ENCODE peak calls at places on chromosomes 2 and 18, in six cellular contexts. E is GM12865, M is dorsolateral prefrontal cortex, X is AG04450, F is brain microvascular endothelial cell, Y is neural progenitor cell. Z is an unnamed sample.

GRCh38 chr2:55014962-55015939 is 35.0 kb downstream of the RTN4 start:
- DNase-seq in E (peak; percentile 65), M (no peak), X (peak; percentile 21), F (peak; percentile 48), Y (peak; percentile 52), Z (peak; percentile 17)

GRCh38 chr2:44807344-44808025 is 134.0 kb upstream of the SIX3 start:
- DNase-seq in F (no peak), X (no peak), M (no peak), E (no peak), Y (no peak), Z (no peak)

GRCh38 chr2:157593411-157593810 is 35.3 kb downstream of the ACVR1C start:
- DNase-seq in M (no peak), E (no peak), F (no peak), Y (no peak), X (no peak), Z (no peak)

GRCh38 chr2:105141099-105141614 is 100.4 kb upstream of the GPR45 start:
- DNase-seq in E (no peak), F (no peak), M (no peak), X (no peak), Y (no peak), Z (no peak)

GRCh38 chr2:69774984-69775982 is 33.3 kb downstream of the ANXA4 start:
- DNase-seq in X (no peak), M (no peak), Y (no peak), F (peak; percentile 51), E (no peak), Z (peak; percentile 43)

GRCh38 chr2:37583402-37583801 is 88.0 kb downstream of the CDC42EP3 start:
- DNase-seq in F (peak; percentile 68), Y (no peak), M (no peak), X (no peak), E (no peak), Z (no peak)

GRCh38 chr18:49149011-49149410 is 198.2 kb upstream of the SMAD7 start:
- DNase-seq in F (no peak), X (no peak), Y (no peak), E (no peak), M (no peak), Z (no peak)

GRCh38 chr18:59923539-59924196 is 23.9 kb downstream of the PMAIP1 start:
- DNase-seq in E (peak; percentile 87), M (no peak), Y (no peak), X (no peak), F (no peak), Z (no peak)

GRCh38 chr2:163471947-163472346 is 263.9 kb downstream of the FIGN start:
- DNase-seq in F (peak; percentile 49), M (no peak), E (no peak), Y (peak; percentile 37), X (no peak), Z (no peak)

GRCh38 chr2:37558622-37559021 is 112.8 kb downstream of the CDC42EP3 start:
- DNase-seq in F (no peak), M (no peak), X (no peak), E (peak; percentile 85), Y (no peak), Z (no peak)

GRCh38 chr2:120758181-120759048 is 22.7 kb downstream of the GLI2 start:
- DNase-seq in Y (peak; percentile 64), M (peak; percentile 68), X (peak; percentile 65), E (no peak), F (peak; percentile 63), Z (no peak)

GRCh38 chr2:203442463-203442862 is 92.6 kb downstream of the RAPH1 start:
- DNase-seq in F (no peak), M (no peak), X (no peak), E (no peak), Y (no peak), Z (no peak)

GRCh38 chr18:75129717-75130477 is 79.0 kb downstream of the PTGR3 start:
- DNase-seq in Y (no peak), M (no peak), E (no peak), X (no peak), F (no peak), Z (no peak)

GRCh38 chr2:72096181-72096580 is 51.5 kb downstream of the CYP26B1 start:
- DNase-seq in X (no peak), M (no peak), E (no peak), Y (no peak), F (no peak), Z (no peak)

GRCh38 chr2:24779121-24779520 is 14.1 kb downstream of the PTRHD1 start:
- DNase-seq in E (no peak), F (no peak), Y (no peak), M (no peak), X (no peak), Z (no peak)

GRCh38 chr2:48592067-48592466 is 25.6 kb upstream of the GTF2A1L start:
- DNase-seq in Y (no peak), F (no peak), E (no peak), M (no peak), X (no peak), Z (no peak)

GRCh38 chr2:128812183-128812940 is 493.7 kb upstream of the HS6ST1 start:
- DNase-seq in X (no peak), M (no peak), E (no peak), F (no peak), Y (no peak), Z (no peak)

GRCh38 chr2:235709124-235709813 is 215.4 kb downstream of the AGAP1 start:
- DNase-seq in M (no peak), E (no peak), Y (no peak), X (no peak), F (peak; percentile 23), Z (no peak)

GRCh38 chr2:235851841-235852527 is 316.2 kb downstream of the GBX2 start:
- DNase-seq in Y (peak; percentile 63), F (no peak), E (no peak), X (no peak), M (no peak), Z (no peak)

GRCh38 chr2:44912660-44913059 is 28.8 kb upstream of the SIX3 start:
- DNase-seq in Y (no peak), X (no peak), F (no peak), E (no peak), M (no peak), Z (no peak)

GRCh38 chr2:25528173-25528572 is 145.2 kb downstream of the DTNB start:
- DNase-seq in F (peak; percentile 42), E (no peak), Y (no peak), X (no peak), M (no peak), Z (no peak)

GRCh38 chr2:216696751-216697560 is 1.6 kb upstream of the IGFBP5 start:
- DNase-seq in Y (peak; percentile 36), M (no peak), E (no peak), F (peak; percentile 29), X (no peak), Z (no peak)

GRCh38 chr2:44275915-44276279 is 617 bp downstream of the SLC3A1 start:
- DNase-seq in E (no peak), M (no peak), X (no peak), F (no peak), Y (no peak), Z (no peak)

GRCh38 chr2:190791347-190791982 is 89.2 kb upstream of the GLS start:
- DNase-seq in M (peak; percentile 57), Y (no peak), F (peak; percentile 51), X (no peak), E (no peak), Z (no peak)

GRCh38 chr2:226796012-226796839 is 3.4 kb downstream of the IRS1 start:
- DNase-seq in Y (no peak), X (no peak), F (no peak), M (no peak), E (no peak), Z (no peak)

GRCh38 chr2:39007875-39008504 is 112.9 kb downstream of the SOS1 start:
- DNase-seq in M (no peak), Y (no peak), E (no peak), F (no peak), X (no peak), Z (no peak)

GRCh38 chr2:27772804-27773203 is 1.3 kb downstream of the MRPL33 start:
- DNase-seq in F (no peak), E (no peak), Y (no peak), X (no peak), M (no peak), Z (no peak)

DNA sequence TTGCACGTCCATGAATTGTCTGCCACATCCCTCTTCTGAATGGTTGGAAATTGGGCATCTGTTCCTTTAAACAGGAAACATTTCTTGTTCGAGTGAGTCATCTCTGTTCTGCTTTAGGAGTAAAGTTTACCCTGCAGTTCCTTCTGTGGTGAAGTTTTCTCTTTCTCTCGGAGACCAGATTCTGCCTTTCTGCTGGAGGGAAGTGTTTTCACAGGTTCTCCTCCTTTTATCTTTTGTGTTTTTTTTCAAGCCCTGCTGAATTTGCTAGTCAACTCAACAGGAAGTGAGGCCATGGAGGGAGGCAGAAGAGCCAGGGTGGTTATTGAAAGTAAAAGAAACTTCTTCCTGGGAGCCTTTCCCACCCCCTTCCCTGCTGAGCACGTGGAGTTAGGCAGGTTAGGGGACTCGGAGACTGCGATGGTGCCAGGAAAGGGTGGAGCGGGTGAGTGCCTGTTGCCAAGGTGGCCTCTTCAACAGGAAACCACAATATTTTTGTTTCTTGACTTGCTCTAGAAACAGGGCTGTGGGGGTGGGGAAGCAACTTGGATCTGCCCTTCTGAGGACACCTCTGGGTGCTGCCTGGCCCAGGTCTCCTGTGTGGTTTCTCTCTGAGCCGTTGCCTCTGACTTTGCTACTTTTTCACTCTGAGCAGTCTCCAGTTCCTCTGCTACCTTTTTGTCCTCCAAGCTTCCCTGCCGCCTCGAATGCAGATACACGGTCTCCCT is 2.2 kb upstream of the CASP8 start:
- DNase-seq in Y (no peak), X (no peak), F (peak; percentile 86), M (no peak), E (peak; percentile 96), Z (peak; percentile 60)
- TF ChIP-seq CTCF in Y (no peak), X (peak; percentile 31), F (peak; percentile 33), M (no peak), E (no peak), Z (peak; percentile 22)

DNA sequence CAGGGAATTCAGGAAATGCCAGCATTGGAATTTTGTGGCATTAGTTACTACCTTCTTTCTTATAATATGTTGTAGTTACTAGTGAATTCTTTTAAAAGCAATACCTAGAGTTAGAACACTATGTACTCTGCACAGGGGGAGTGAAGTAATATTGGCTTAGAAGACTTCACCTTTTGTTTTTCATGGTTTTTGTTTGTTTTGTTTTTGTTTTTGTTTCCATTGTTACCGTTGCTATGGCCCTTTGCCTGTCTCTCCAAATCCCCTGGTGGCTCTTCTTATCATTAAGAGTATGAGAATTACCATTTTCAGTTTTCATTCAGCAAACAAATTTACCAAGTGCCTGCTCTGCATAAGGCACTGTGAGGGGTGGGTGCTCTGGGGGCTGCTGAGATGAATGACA is 160.1 kb downstream of the HAUS1 start:
- DNase-seq in Y (peak; percentile 43), M (no peak), X (no peak), E (peak; percentile 53), F (no peak), Z (peak; percentile 12)
- TF ChIP-seq CTCF in Y (no peak), M (no peak), X (no peak), E (no peak), F (no peak), Z (no peak)

DNA sequence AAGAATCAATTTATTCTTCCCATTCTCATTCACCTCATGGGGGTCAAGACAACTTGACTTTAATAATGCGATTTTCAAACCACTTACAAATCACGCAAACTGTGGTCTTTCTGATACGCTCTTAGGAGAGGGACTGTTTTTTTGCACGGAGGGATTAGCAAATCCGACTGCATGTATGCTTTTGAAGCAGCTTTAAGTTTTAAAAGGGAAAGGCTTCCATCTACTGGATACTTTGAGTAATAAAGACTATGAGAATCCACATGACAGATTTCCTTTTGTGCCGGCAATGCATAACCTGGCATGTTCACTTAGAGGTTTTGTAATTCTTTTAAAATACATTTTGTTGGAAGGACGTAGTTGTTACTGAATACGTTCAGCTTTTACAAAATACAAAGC is 322.9 kb upstream of the KCNJ3 start:
- DNase-seq in F (no peak), M (no peak), E (peak; percentile 7), X (no peak), Y (peak; percentile 70), Z (peak; percentile 6)
- TF ChIP-seq CTCF in F (peak; percentile 31), M (peak; percentile 63), E (peak; percentile 1), X (no peak), Y (peak; percentile 63), Z (peak; percentile 15)

GRCh38 chr2:159648643-159649042 is 32.3 kb upstream of the BAZ2B start:
- DNase-seq in E (no peak), X (no peak), M (no peak), F (no peak), Y (no peak), Z (no peak)
- TF ChIP-seq CTCF in E (no peak), X (no peak), M (no peak), F (no peak), Y (no peak), Z (no peak)

Z was measured in GM13977.